ENCODE peak calls at places on chromosomes 2 and 18, in seven cellular contexts. N, K, V, C, Z, T and S are unnamed samples.

GRCh38 chr2:120522151-120522751 is 176.3 kb downstream of the INHBB start:
- DNase-seq in V (no peak), T (no peak), K (no peak), N (no peak), Z (no peak), C (no peak), S (no peak)

GRCh38 chr2:166090346-166090745 is 37.5 kb downstream of the SCN1A start:
- DNase-seq in K (no peak), V (no peak), C (no peak), T (no peak), N (no peak), Z (no peak), S (no peak)

GRCh38 chr2:10977003-10977402 is 65.3 kb downstream of the KCNF1 start:
- DNase-seq in T (no peak), C (no peak), V (no peak), Z (no peak), N (no peak), K (no peak), S (no peak)

GRCh38 chr2:237205111-237205541 is 119.4 kb downstream of the COPS8 start:
- DNase-seq in N (no peak), K (no peak), C (no peak), Z (no peak), T (no peak), V (no peak), S (peak)

GRCh38 chr2:218877891-218878290 is 2.8 kb upstream of the WNT10A start:
- DNase-seq in Z (no peak), C (no peak), N (no peak), K (no peak), T (no peak), V (no peak), S (no peak)

GRCh38 chr18:62522178-62522509 is 681 bp upstream of the ZCCHC2 start:
- DNase-seq in K (no peak), V (no peak), N (no peak), T (no peak), Z (no peak), C (no peak), S (no peak)

GRCh38 chr2:96913398-96914202 is 43.7 kb upstream of the SEMA4C start:
- DNase-seq in N (peak), C (no peak), K (no peak), V (no peak), Z (no peak), T (no peak), S (no peak)

GRCh38 chr2:109032229-109032800 is 43.3 kb upstream of the EDAR start:
- DNase-seq in K (no peak), T (no peak), Z (no peak), V (no peak), N (no peak), C (no peak), S (no peak)

GRCh38 chr2:68203587-68203986 is 45.9 kb downstream of the PNO1 start:
- DNase-seq in C (no peak), N (no peak), Z (no peak), T (no peak), K (no peak), V (no peak), S (no peak)

GRCh38 chr2:226550801-226551200 is 248.8 kb downstream of the IRS1 start:
- DNase-seq in T (no peak), K (no peak), Z (no peak), C (no peak), V (no peak), N (no peak), S (no peak)

GRCh38 chr18:59456657-59457056 is 97.6 kb upstream of the LMAN1 start:
- DNase-seq in K (no peak), Z (no peak), C (no peak), T (no peak), V (no peak), N (no peak), S (no peak)

GRCh38 chr2:239055756-239056493 is 208.0 kb downstream of the TWIST2 start:
- DNase-seq in N (no peak), V (no peak), T (peak), K (no peak), C (no peak), Z (no peak), S (no peak)

GRCh38 chr18:77223221-77223639 is 26.4 kb upstream of the GALR1 start:
- DNase-seq in N (no peak), V (no peak), C (no peak), K (no peak), Z (no peak), T (no peak), S (no peak)

GRCh38 chr2:96325884-96326255 is 753 bp downstream of the ITPRIPL1 start:
- DNase-seq in C (no peak), T (peak), K (no peak), V (no peak), Z (no peak), N (peak), S (no peak)

GRCh38 chr2:190819835-190820234 is 60.8 kb upstream of the GLS start:
- DNase-seq in K (no peak), T (no peak), V (no peak), N (no peak), C (no peak), Z (no peak), S (no peak)

GRCh38 chr2:237885931-237886701 is 26.7 kb downstream of the RAMP1 start:
- DNase-seq in C (peak), K (no peak), N (peak), T (peak), Z (no peak), V (no peak), S (no peak)

GRCh38 chr2:65316072-65316471 is 88.4 kb downstream of the ACTR2 start:
- DNase-seq in Z (peak), K (no peak), T (peak), V (no peak), N (peak), C (peak), S (no peak)

GRCh38 chr2:35428548-35428947 is 927.0 kb upstream of the CRIM1 start:
- DNase-seq in Z (peak), N (peak), V (peak), C (no peak), K (no peak), T (no peak), S (no peak)

GRCh38 chr2:43114210-43114609 is 112.2 kb downstream of the ZFP36L2 start:
- DNase-seq in K (no peak), Z (no peak), T (peak), V (no peak), C (no peak), N (no peak), S (no peak)

GRCh38 chr2:102809291-102810189 is 47.7 kb downstream of the TMEM182 start:
- DNase-seq in T (no peak), K (no peak), N (no peak), V (no peak), Z (no peak), C (no peak), S (no peak)

GRCh38 chr2:126858991-126859390 is 39.7 kb upstream of the TEX51 start:
- DNase-seq in V (no peak), N (no peak), C (no peak), Z (no peak), T (no peak), K (no peak), S (no peak)

GRCh38 chr2:239770240-239770639 is 254.9 kb downstream of the NDUFA10 start:
- DNase-seq in C (peak), K (no peak), Z (no peak), N (no peak), T (peak), V (no peak), S (no peak)

GRCh38 chr2:95043300-95043786 is 17.8 kb downstream of the MAL start:
- DNase-seq in T (peak), Z (peak), N (peak), K (no peak), C (peak), V (no peak), S (no peak)

GRCh38 chr2:50181212-50181611 is 850.7 kb downstream of the NRXN1 start:
- DNase-seq in N (no peak), V (no peak), K (no peak), T (no peak), C (no peak), Z (no peak), S (no peak)

GRCh38 chr2:144012304-144012703 is 507.6 kb downstream of the ZEB2 start:
- DNase-seq in K (no peak), Z (no peak), C (no peak), V (no peak), N (no peak), T (no peak), S (no peak)

GRCh38 chr2:239202343-239202742 is 198.5 kb downstream of the HDAC4 start:
- DNase-seq in T (peak), C (peak), N (no peak), Z (no peak), K (no peak), V (no peak), S (no peak)

GRCh38 chr18:5475252-5475651 is 68.5 kb downstream of the EPB41L3 start:
- DNase-seq in C (no peak), N (peak), V (no peak), K (no peak), T (peak), Z (no peak), S (no peak)

GRCh38 chr2:66507673-66508127 is 72.8 kb downstream of the MEIS1 start:
- DNase-seq in C (no peak), V (no peak), N (no peak), T (no peak), Z (no peak), K (no peak), S (no peak)

GRCh38 chr18:22106536-22107292 is 62.7 kb upstream of the GATA6 start:
- DNase-seq in Z (peak), V (peak), T (no peak), N (no peak), K (no peak), C (no peak), S (no peak)

GRCh38 chr2:6977095-6977777 is 60.0 kb downstream of the RNF144A start:
- DNase-seq in V (no peak), N (peak), C (no peak), K (no peak), Z (peak), T (peak), S (no peak)

GRCh38 chr2:151405376-151405775 is 4.3 kb upstream of the RIF1 start:
- DNase-seq in Z (no peak), T (no peak), V (no peak), N (no peak), C (no peak), K (no peak), S (no peak)

GRCh38 chr2:233756429-233757081 is 3.5 kb upstream of the UGT1A1 start:
- DNase-seq in V (no peak), T (no peak), K (no peak), C (no peak), Z (no peak), N (no peak), S (no peak)

GRCh38 chr2:241878007-241878970 is 8.8 kb downstream of the RTP5 start:
- DNase-seq in Z (peak), V (peak), N (peak), T (peak), K (no peak), C (peak), S (no peak)

DNA sequence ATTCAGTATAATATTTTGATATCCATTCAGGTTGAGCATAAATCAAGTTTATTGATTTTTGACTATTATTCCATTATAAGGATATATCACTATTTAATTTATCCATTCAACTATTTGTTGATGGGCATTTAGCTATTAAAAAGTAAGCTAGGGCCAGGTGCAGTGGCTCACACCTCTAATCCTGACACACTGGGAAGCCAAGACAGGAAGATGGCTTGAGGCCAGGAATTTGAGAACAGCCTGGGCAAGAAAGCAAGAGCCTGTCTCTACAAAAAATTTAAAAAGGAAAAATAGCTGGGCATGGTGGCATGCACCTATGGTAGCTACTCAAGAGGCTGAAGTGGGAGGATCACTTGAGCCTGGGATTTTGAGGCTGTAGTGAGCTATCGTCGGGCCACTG is 183.5 kb downstream of the HNMT start:
- DNase-seq in C (no peak), N (no peak), V (no peak), T (no peak), K (no peak), Z (no peak), S (no peak)
- TF ChIP-seq CTCF in C (no peak), N (no peak), V (no peak), T (no peak), K (no peak), Z (no peak), S (no peak)

DNA sequence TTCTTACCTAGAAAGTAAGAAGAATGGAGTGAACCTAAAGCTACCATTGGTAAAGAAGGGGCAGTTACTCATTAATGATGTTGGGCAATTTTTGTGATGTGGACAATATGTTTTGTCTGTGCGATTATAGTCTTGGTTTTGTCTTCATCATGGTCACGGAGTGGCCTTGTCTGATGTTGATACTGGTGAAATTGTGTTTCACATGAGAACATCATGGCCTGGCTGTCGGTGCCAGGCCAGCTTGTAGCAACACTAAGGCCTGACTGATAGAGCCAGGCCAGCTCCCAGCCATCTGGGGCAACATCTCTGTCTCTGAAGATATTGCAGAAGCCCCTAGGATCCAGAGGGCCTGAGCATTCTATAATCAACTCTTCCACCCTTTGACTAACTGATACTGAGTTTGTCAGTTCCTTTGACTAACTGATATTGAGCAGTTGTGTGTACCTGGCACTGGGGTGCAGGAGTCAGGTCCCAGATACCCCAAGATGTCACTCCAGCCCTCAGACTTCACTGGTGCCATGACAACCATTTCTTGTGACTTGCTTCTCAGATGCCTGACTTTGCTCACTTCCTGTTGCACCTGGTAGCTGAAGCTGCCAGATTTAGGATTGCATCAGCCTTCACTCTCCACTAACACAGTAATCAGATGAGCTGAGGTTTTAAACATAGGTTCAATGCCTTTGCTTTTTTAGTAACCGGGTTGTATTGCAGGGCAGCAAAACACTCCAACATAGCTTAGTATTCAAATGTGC is 62.5 kb downstream of the RPIA start:
- DNase-seq in V (peak), K (no peak), C (no peak), Z (no peak), N (no peak), T (no peak), S (no peak)
- TF ChIP-seq POLR2A in V (no peak), K (no peak), C (no peak), Z (no peak), N (no peak), T (no peak), S (no peak)

GRCh38 chr2:188381614-188382013 is 89.9 kb downstream of the GULP1 start:
- DNase-seq in V (no peak), T (no peak), C (no peak), Z (no peak), K (peak), N (no peak), S (no peak)
- TF ChIP-seq POLR2AphosphoS5 in V (no peak), T (no peak), C (no peak), Z (no peak), K (peak), N (no peak), S (no peak)

GRCh38 chr2:79272616-79273015 is 113.1 kb upstream of the REG3A start:
- DNase-seq in C (no peak), N (no peak), Z (no peak), V (no peak), K (no peak), T (no peak), S (no peak)

GRCh38 chr2:79271456-79271855 is 111.9 kb upstream of the REG3A start:
- DNase-seq in K (no peak), Z (no peak), C (no peak), T (no peak), N (no peak), V (no peak), S (no peak)

GRCh38 chr2:79275863-79276262 is 116.3 kb upstream of the REG3A start:
- DNase-seq in C (no peak), T (no peak), V (no peak), Z (no peak), N (no peak), K (no peak), S (no peak)

GRCh38 chr2:79275197-79275596 is 115.6 kb upstream of the REG3A start:
- DNase-seq in T (no peak), V (no peak), Z (no peak), C (no peak), N (no peak), K (no peak), S (no peak)
- TF ChIP-seq CTCF in T (no peak), V (no peak), Z (no peak), C (no peak), N (no peak), K (no peak), S (no peak)

DNA sequence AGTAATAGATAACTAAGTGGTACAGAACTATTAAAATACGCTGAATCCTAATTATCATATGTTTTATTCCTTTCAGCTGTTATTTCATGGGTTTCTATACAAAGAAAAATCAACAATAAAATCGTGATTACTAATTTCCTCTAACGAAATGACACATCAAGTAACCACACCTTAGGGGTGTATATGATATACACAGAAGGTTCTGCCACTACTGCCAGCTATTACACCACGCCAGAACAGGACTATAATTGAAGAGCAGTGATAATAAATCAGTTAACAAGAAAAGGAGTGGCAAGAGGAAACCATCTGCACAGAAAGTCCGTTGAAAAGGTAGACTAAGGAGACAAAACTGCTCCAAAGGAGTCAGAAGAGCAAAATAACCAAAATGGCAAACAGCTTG is 3.0 kb downstream of the FARSB start:
- DNase-seq in K (no peak), Z (no peak), N (peak), T (no peak), C (no peak), V (no peak), S (no peak)
- TF ChIP-seq POLR2A in K (no peak), Z (no peak), N (peak), T (peak), C (no peak), V (no peak), S (no peak)

GRCh38 chr2:235077046-235077445 is 125.2 kb downstream of the SH3BP4 start:
- DNase-seq in C (no peak), N (no peak), K (no peak), T (no peak), V (no peak), Z (no peak), S (no peak)
- TF ChIP-seq POLR2AphosphoS5 in C (no peak), N (no peak), K (no peak), T (no peak), V (no peak), Z (no peak), S (no peak)

DNA sequence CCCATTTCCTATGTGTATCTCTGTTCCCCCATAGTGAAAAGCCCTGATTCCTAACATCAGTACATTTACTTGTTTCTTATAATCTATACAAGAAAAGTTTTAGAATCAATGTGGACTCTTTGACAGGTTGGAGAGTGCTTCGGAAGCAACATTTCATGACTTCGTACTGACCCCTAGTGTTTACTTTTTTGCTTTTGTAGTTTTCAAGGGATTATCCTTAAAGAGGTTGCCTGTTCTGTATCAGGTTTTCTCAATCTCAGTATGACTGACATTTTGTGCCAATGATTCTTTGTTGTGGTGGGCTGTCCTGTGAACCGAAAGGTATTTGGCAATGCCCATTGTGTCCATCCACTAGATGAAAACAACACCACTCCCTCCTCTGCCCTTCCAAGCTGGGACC is 43.3 kb upstream of the SERPINB2 start:
- DNase-seq in T (no peak), N (no peak), K (peak), V (no peak), Z (no peak), C (no peak), S (no peak)
- TF ChIP-seq CTCF in T (peak), N (peak), K (peak), V (no peak), Z (no peak), C (no peak), S (peak)

GRCh38 chr18:10523544-10523943 is 2.3 kb upstream of the NAPG start:
- DNase-seq in Z (no peak), C (no peak), T (no peak), V (no peak), N (no peak), K (no peak), S (no peak)

GRCh38 chr18:10528439-10528838 is 2.6 kb downstream of the NAPG start:
- DNase-seq in N (no peak), K (no peak), V (peak), C (no peak), T (no peak), Z (no peak), S (no peak)

GRCh38 chr18:10524507-10525425 is 1.1 kb upstream of the NAPG start:
- DNase-seq in Z (no peak), C (no peak), T (peak), V (no peak), N (no peak), K (no peak), S (no peak)

GRCh38 chr18:10526211-10526949 is 553 bp downstream of the NAPG start:
- DNase-seq in K (no peak), Z (peak), T (peak), V (peak), N (peak), C (peak), S (no peak)

DNA sequence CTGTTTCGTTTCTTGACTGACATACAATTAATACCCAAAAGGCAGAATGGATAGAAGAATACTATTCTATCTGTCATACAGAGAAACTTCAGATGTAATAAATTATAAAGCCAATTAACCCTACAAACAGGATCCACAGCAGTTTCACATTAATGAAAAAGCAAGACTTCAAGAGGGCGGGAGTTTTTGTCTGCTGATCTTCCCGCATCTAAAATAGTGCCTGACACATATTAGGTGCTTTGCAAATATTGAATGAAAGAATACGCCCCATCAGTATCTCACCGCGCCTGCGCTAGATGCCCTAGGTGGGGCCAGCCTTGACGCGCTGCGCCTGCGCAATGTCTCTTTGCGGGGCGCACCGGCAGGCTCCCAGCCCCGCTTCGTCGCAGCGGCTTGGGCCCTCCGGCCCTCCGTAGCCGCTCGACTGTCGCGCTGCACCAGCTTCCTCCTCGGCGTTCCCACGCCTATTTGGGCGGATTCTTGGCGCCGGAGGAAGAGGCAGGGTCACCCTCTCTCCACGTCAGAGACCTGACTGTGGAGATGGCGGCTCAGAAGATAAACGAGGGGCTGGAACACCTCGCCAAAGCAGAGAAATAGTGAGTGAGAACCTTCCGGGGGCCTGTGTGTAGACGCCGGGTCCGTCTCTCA is at the start of gene NAPG:
- DNase-seq in C (peak), V (peak), N (peak), T (peak), K (peak), Z (peak), S (no peak)
- TF ChIP-seq POLR2A in C (no peak), V (peak), N (peak), T (no peak), K (no peak), Z (no peak), S (no peak)